ENCODE peak calls at places on chromosomes 4 and X, in nine cellular contexts. A is cardiac muscle cell, Z is lung, S is RWPE2, D is stomach, Y is uterus, N is fibroblast of lung, P is testis, X is neuronal stem cell. M is an unnamed sample.
A peak's percentile ranks its signal among the peaks of the same experiment; 100 is the strongest.

GRCh38 chr4:150972592-150972991 is 42.5 kb downstream of the LRBA start:
- DNase-seq in A (peak; percentile 2), Z (no peak), S (no peak), D (no peak), Y (no peak), N (peak; percentile 69), P (no peak), X (no peak), M (no peak)

GRCh38 chrX:52574416-52575275 is 57.8 kb upstream of the XAGE1B start:
- DNase-seq in A (peak; percentile 72), Z (peak; percentile 32), S (no peak), D (no peak), Y (no peak), N (peak; percentile 53), P (peak; percentile 43), X (peak; percentile 31), M (peak; percentile 74)

GRCh38 chr4:40731792-40732245 is 17.9 kb upstream of the NSUN7 start:
- DNase-seq in A (peak; percentile 13), Z (peak; percentile 80), S (no peak), D (peak; percentile 60), Y (peak; percentile 17), N (no peak), P (peak; percentile 67), X (no peak), M (peak; percentile 90)

GRCh38 chrX:15903186-15903681 is 48.6 kb upstream of the AP1S2 start:
- DNase-seq in A (no peak), Z (no peak), S (no peak), D (no peak), Y (no peak), N (no peak), P (no peak), X (no peak), M (no peak)

GRCh38 chr4:152090543-152090942 is 329.7 kb upstream of the GATB start:
- DNase-seq in A (peak; percentile 77), Z (no peak), S (no peak), D (no peak), Y (no peak), N (peak; percentile 10), P (no peak), X (no peak), M (no peak)

GRCh38 chr4:156294577-156294976 is 340.9 kb upstream of the CTSO start:
- DNase-seq in A (peak; percentile 94), Z (no peak), S (no peak), D (no peak), Y (no peak), N (peak; percentile 96), P (no peak), X (peak; percentile 4), M (peak; percentile 36)

GRCh38 chrX:14673764-14674163 is 144.4 kb downstream of the GLRA2 start:
- DNase-seq in A (peak; percentile 83), Z (no peak), S (peak; percentile 55), D (no peak), Y (no peak), N (peak; percentile 89), P (no peak), X (no peak), M (peak; percentile 81)

GRCh38 chrX:98338544-98338943 is 1454.8 kb downstream of the RPA4 start:
- DNase-seq in A (no peak), Z (no peak), S (no peak), D (no peak), Y (no peak), N (peak; percentile 3), P (no peak), X (no peak), M (no peak)

GRCh38 chr4:134777626-134778025 is 576.0 kb upstream of the PABPC4L start:
- DNase-seq in A (peak; percentile 3), Z (no peak), S (no peak), D (no peak), Y (no peak), N (peak; percentile 3), P (no peak), X (no peak), M (no peak)

GRCh38 chrX:13876652-13877051 is 59.8 kb upstream of the GPM6B start:
- DNase-seq in A (peak; percentile 47), Z (no peak), S (no peak), D (no peak), Y (no peak), N (peak; percentile 81), P (no peak), X (no peak), M (no peak)

GRCh38 chr4:66681962-66682361 is 863.3 kb downstream of the CENPC start:
- DNase-seq in A (peak; percentile 66), Z (no peak), S (no peak), D (no peak), Y (no peak), N (peak; percentile 86), P (no peak), X (no peak), M (no peak)

GRCh38 chrX:101265869-101266428 is 25.2 kb downstream of the TAF7L start:
- DNase-seq in A (peak; percentile 34), Z (no peak), S (no peak), D (no peak), Y (no peak), N (peak; percentile 66), P (peak; percentile 47), X (no peak), M (no peak)

GRCh38 chr4:87141428-87141827 is 79.0 kb downstream of the KLHL8 start:
- DNase-seq in A (no peak), Z (no peak), S (no peak), D (no peak), Y (no peak), N (no peak), P (no peak), X (no peak), M (peak; percentile 83)

DNA sequence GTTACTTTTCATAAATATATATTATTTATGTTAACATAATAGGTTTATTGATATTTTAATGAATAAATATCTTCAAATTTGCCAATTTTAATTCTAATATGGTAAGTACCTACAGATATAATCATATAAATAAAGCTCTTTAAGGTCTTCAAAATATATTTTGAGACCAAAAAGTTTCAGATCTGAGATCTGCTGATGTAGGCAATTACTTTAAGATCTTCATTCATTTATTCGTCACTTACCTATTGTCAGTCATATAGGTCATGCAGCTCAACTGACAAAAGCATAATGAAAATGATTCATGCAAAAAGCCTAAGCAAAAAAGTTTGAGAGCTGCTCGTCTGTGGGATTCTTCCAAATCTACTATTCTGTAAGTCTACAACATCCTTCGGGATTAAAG is 64.8 kb downstream of the AFAP1 start:
- DNase-seq in A (no peak), Z (no peak), S (no peak), D (no peak), Y (no peak), N (no peak), P (no peak), X (no peak), M (no peak)
- H3K4me1 ChIP-seq in A (peaks cover 32% of the 10 kb centered on the region), Z (peaks cover 4% of the 10 kb centered on the region), S (peaks cover 32% of the 10 kb centered on the region), D (peaks cover 62% of the 10 kb centered on the region), Y (no peaks in the 10 kb centered on the region), N (peaks cover 12% of the 10 kb centered on the region), P (peaks cover 11% of the 10 kb centered on the region), X (peaks cover 5% of the 10 kb centered on the region), M (no peaks in the 10 kb centered on the region)

GRCh38 chr4:108432418-108432817 is 188.0 kb upstream of the RPL34 start:
- DNase-seq in A (no peak), Z (no peak), S (no peak), D (no peak), Y (no peak), N (no peak), P (no peak), X (no peak), M (no peak)

GRCh38 chr4:108427946-108428345 is 192.4 kb upstream of the RPL34 start:
- DNase-seq in A (no peak), Z (no peak), S (no peak), D (no peak), Y (no peak), N (no peak), P (no peak), X (no peak), M (no peak)

GRCh38 chr4:108430921-108431320 is 189.5 kb upstream of the RPL34 start:
- DNase-seq in A (no peak), Z (no peak), S (no peak), D (no peak), Y (no peak), N (no peak), P (no peak), X (no peak), M (no peak)

GRCh38 chr4:108425988-108426387 is 194.4 kb upstream of the RPL34 start:
- DNase-seq in A (peak; percentile 20), Z (no peak), S (no peak), D (no peak), Y (no peak), N (peak; percentile 94), P (no peak), X (no peak), M (no peak)

DNA sequence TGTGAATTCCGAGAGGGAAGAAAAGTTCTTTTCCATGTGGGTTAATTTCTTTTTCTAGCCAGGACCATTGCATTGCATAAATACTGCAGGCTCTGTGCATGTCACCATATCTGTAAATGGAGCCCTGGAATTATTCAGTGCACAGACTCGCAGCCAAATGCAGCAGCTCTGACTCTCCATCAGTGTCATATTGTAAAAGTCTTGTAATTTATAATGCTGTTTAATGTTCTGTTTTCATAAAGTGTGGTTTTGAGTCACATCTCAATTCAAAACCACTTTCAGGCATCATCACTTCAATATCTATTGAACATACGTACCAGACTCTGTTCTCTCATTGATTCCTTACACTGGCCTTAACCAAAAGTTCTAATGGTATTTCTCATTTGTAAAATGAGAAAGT is 193.9 kb upstream of the RPL34 start:
- DNase-seq in A (peak; percentile 3), Z (no peak), S (no peak), D (no peak), Y (no peak), N (peak; percentile 84), P (no peak), X (no peak), M (no peak)
- H3K4me3 ChIP-seq in A (no peak overlapping the region), Z (no peak overlapping the region), S (no peak overlapping the region), D (no peak overlapping the region), Y (no peak overlapping the region), N (no peak overlapping the region), P (no peak overlapping the region), X (no peak overlapping the region), M (no peak overlapping the region)

DNA sequence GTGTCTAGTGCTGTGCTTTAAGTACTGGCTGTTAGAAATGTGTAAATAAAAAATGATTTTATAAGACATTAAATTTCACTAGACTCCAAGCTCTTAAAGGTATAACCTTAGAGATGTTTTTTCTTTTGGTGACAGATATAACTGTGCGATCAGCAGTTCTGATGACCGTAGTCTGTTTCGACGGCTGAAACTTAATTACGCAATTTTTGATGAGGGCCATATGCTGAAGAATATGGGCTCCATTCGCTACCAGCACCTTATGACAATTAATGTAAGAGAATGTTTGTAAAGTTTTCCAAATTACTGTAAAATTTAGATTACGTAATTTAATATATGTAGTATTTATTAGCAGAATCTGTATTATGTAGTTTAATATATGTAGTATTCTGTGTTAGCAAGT is 66.4 kb downstream of the HPGDS start:
- DNase-seq in A (no peak), Z (no peak), S (no peak), D (no peak), Y (no peak), N (no peak), P (no peak), X (no peak), M (no peak)
- H3K36me3 ChIP-seq in A (peaks cover 79% of the 10 kb centered on the region), Z (peaks cover 6% of the 10 kb centered on the region), S (peaks cover 97% of the 10 kb centered on the region), D (peaks cover 98% of the 10 kb centered on the region), Y (no peaks in the 10 kb centered on the region), N (peaks cover 4% of the 10 kb centered on the region), P (no peaks in the 10 kb centered on the region), X (peaks cover 11% of the 10 kb centered on the region), M (no peaks in the 10 kb centered on the region)

DNA sequence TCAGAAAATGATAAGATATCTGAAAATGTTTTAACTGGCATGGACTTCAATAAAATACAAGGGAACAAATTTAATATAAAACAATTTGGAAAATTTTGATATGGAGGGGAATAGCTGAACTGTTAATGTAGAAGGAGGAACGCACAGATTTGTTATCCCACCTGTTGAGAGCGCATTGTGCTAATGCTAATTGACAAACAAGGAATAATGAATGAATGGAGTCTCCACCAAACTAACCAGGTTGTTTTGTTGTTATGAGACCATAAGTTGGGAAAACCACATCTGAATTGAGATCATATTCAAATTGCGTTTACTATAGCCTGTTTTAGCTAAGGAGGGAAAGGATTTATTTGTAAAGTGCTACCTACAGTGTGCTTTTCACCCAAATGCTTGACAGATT is 195.6 kb downstream of the ADGRL3 start:
- DNase-seq in A (no peak), Z (no peak), S (no peak), D (no peak), Y (no peak), N (no peak), P (no peak), X (no peak), M (no peak)
- H3K4me1 ChIP-seq in A (no peaks in the 10 kb centered on the region), Z (no peaks in the 10 kb centered on the region), S (peaks cover 14% of the 10 kb centered on the region), D (no peaks in the 10 kb centered on the region), Y (no peaks in the 10 kb centered on the region), N (no peaks in the 10 kb centered on the region), P (no peaks in the 10 kb centered on the region), X (peaks cover 2% of the 10 kb centered on the region), M (no peaks in the 10 kb centered on the region)